ENCODE peak calls at places on chromosomes 7 and 10, in ten cellular contexts. W is spleen, I is brain microvascular endothelial cell, X is left ventricle myocardium inferior, O is HepG2, L is omental fat pad, A is Calu3, D is gastrocnemius medialis, Q is A549, V is HFFc6. R is an unnamed sample.

GRCh38 chr10:69092959-69093850 is 5.3 kb downstream of the SRGN start:
- DNase-seq in O (peak), L (peak), Q (peak), W (peak), I (peak), D (peak), V (peak), A (peak), X (peak), R (peak)

GRCh38 chr10:129629911-129630310 is 162.9 kb downstream of the MGMT start:
- DNase-seq in Q (no peak), X (no peak), V (no peak), L (no peak), A (no peak), W (no peak), O (no peak), I (no peak), D (no peak), R (no peak)

GRCh38 chr10:132096223-132096622 is 30.5 kb downstream of the JAKMIP3 start:
- DNase-seq in X (no peak), V (peak), I (peak), Q (peak), A (peak), O (peak), W (no peak), D (peak), L (no peak), R (no peak)

GRCh38 chr7:130009848-130010688 is 41.1 kb downstream of the ZC3HC1 start:
- DNase-seq in Q (peak), L (peak), V (peak), O (peak), W (peak), D (no peak), A (peak), X (no peak), I (peak), R (no peak)

GRCh38 chr7:121360564-121360963 is 31.8 kb downstream of the WNT16 start:
- DNase-seq in L (no peak), D (no peak), V (no peak), Q (no peak), X (no peak), W (no peak), A (no peak), I (no peak), O (no peak), R (no peak)

GRCh38 chr7:1169409-1170368 is 9.7 kb upstream of the ZFAND2A start:
- DNase-seq in I (peak), V (no peak), X (peak), D (peak), A (peak), W (peak), Q (peak), O (peak), L (peak), R (peak)

GRCh38 chr7:33195264-33195663 is 65.9 kb downstream of the BBS9 start:
- DNase-seq in V (peak), X (no peak), I (peak), D (no peak), L (no peak), O (no peak), A (no peak), W (no peak), Q (peak), R (no peak)

GRCh38 chr10:89867964-89868363 is 166.6 kb downstream of the KIF20B start:
- DNase-seq in W (no peak), L (no peak), O (no peak), V (no peak), I (no peak), Q (no peak), X (no peak), A (no peak), D (no peak), R (no peak)

GRCh38 chr10:89278034-89278535 is 23.8 kb upstream of the IFIT2 start:
- DNase-seq in X (no peak), I (peak), V (peak), O (peak), L (no peak), D (no peak), A (peak), Q (peak), W (no peak), R (no peak)

GRCh38 chr7:107035446-107035845 is 9.1 kb upstream of the PRKAR2B start:
- DNase-seq in D (no peak), X (no peak), O (no peak), V (peak), W (no peak), Q (peak), L (no peak), I (peak), A (no peak), R (no peak)

GRCh38 chr7:98300595-98301372 is 19.3 kb downstream of the BRI3 start:
- DNase-seq in W (no peak), X (no peak), I (no peak), L (no peak), V (no peak), Q (no peak), D (no peak), O (peak), A (no peak), R (no peak)

GRCh38 chr10:102462512-102463054 is 11.2 kb upstream of the C10orf95 start:
- DNase-seq in Q (no peak), V (no peak), A (no peak), L (no peak), W (no peak), X (no peak), I (no peak), O (no peak), D (no peak), R (no peak)

GRCh38 chr10:116143673-116144072 is 129.3 kb downstream of the GFRA1 start:
- DNase-seq in I (no peak), D (no peak), O (no peak), Q (no peak), W (no peak), V (no peak), A (no peak), X (no peak), L (no peak), R (no peak)

GRCh38 chr10:27197980-27198645 is 42.5 kb downstream of the ACBD5 start:
- DNase-seq in Q (no peak), L (no peak), X (no peak), V (no peak), O (no peak), W (no peak), D (no peak), I (no peak), A (no peak), R (no peak)

GRCh38 chr7:123923599-123923998 is 1.4 kb upstream of the SPAM1 start:
- DNase-seq in V (no peak), W (no peak), L (no peak), O (no peak), D (no peak), Q (no peak), A (no peak), I (no peak), X (no peak), R (no peak)

GRCh38 chr7:43572516-43573049 is 10.3 kb upstream of the STK17A start:
- DNase-seq in I (peak), L (no peak), W (no peak), O (no peak), Q (peak), V (peak), X (no peak), D (peak), A (peak), R (no peak)

GRCh38 chr7:112416127-112416526 is 34.1 kb upstream of the IFRD1 start:
- DNase-seq in V (peak), O (no peak), L (no peak), A (no peak), Q (no peak), D (no peak), I (peak), X (no peak), W (no peak), R (no peak)

GRCh38 chr7:66500087-66500486 is 128.6 kb upstream of the KCTD7 start:
- DNase-seq in Q (peak), X (no peak), D (no peak), W (peak), O (peak), L (no peak), I (no peak), V (peak), A (no peak), R (no peak)

GRCh38 chr7:1769286-1770200 is 99.5 kb downstream of the ELFN1 start:
- DNase-seq in O (no peak), I (no peak), Q (no peak), W (no peak), V (no peak), L (no peak), D (no peak), X (no peak), A (no peak), R (no peak)

GRCh38 chr7:138064856-138065357 is 11.4 kb upstream of the AKR1D1 start:
- DNase-seq in X (no peak), I (peak), L (no peak), O (peak), D (no peak), V (peak), Q (no peak), A (no peak), W (no peak), R (no peak)

GRCh38 chr10:121617176-121617575 is 18.9 kb upstream of the FGFR2 start:
- DNase-seq in W (no peak), A (no peak), X (no peak), D (no peak), V (no peak), Q (no peak), L (no peak), I (no peak), O (no peak), R (no peak)

GRCh38 chr7:7653568-7654187 is 13.1 kb downstream of the UMAD1 start:
- DNase-seq in Q (peak), W (no peak), L (no peak), A (peak), X (no peak), O (no peak), D (no peak), V (no peak), I (no peak), R (no peak)

GRCh38 chr10:121772406-121772805 is 155.4 kb downstream of the ATE1 start:
- DNase-seq in D (no peak), L (no peak), A (no peak), W (no peak), Q (no peak), V (no peak), I (no peak), X (no peak), O (no peak), R (no peak)

GRCh38 chr7:104541897-104542296 is 213.5 kb downstream of the LHFPL3 start:
- DNase-seq in L (no peak), Q (no peak), A (no peak), V (no peak), D (no peak), O (no peak), W (no peak), X (no peak), I (no peak), R (no peak)

GRCh38 chr7:139738101-139738489 is 39.7 kb downstream of the HIPK2 start:
- DNase-seq in L (no peak), W (no peak), V (no peak), I (peak), D (no peak), X (no peak), A (no peak), Q (no peak), O (peak), R (no peak)

GRCh38 chr7:5172196-5172800 is 17.7 kb upstream of the WIPI2 start:
- DNase-seq in I (no peak), X (no peak), L (no peak), V (no peak), Q (no peak), W (no peak), D (no peak), O (no peak), A (no peak), R (no peak)

GRCh38 chr7:67653856-67654442 is 657.3 kb downstream of the TYW1 start:
- DNase-seq in A (no peak), D (no peak), X (peak), L (no peak), I (no peak), W (no peak), Q (no peak), V (no peak), O (no peak), R (no peak)

GRCh38 chr10:124992462-124993344 is 50.8 kb downstream of the ZRANB1 start:
- DNase-seq in W (peak), Q (peak), X (peak), I (peak), V (peak), D (no peak), L (no peak), O (peak), A (peak), R (peak)

GRCh38 chr7:94655884-94656657 is at the start of gene SGCE:
- DNase-seq in O (peak), V (peak), D (no peak), Q (peak), L (peak), X (peak), W (peak), I (peak), A (peak), R (peak)
- TF ChIP-seq CTCF in O (peak), V (peak), D (peak), Q (peak), L (no peak), X (peak), W (peak), I (peak), A (peak), R (peak)

GRCh38 chr7:151864081-151864480 is 12.8 kb downstream of the PRKAG2 start:
- DNase-seq in O (no peak), L (no peak), I (no peak), W (peak), D (no peak), A (no peak), Q (peak), X (no peak), V (no peak), R (no peak)
- TF ChIP-seq CTCF in O (no peak), L (no peak), I (no peak), W (no peak), D (no peak), A (no peak), Q (no peak), X (peak), V (no peak), R (no peak)

GRCh38 chr10:5310914-5311313 is 53.9 kb upstream of the UCN3 start:
- DNase-seq in A (no peak), O (no peak), D (no peak), Q (no peak), I (no peak), V (no peak), W (no peak), X (no peak), L (no peak), R (no peak)

GRCh38 chr10:5299950-5300349 is 64.8 kb upstream of the UCN3 start:
- DNase-seq in Q (no peak), D (no peak), L (no peak), W (no peak), I (no peak), V (no peak), X (no peak), O (no peak), A (no peak), R (no peak)

GRCh38 chr10:5303504-5303903 is 61.3 kb upstream of the UCN3 start:
- DNase-seq in D (no peak), X (no peak), W (no peak), L (no peak), A (no peak), O (no peak), V (no peak), I (no peak), Q (no peak), R (no peak)

DNA sequence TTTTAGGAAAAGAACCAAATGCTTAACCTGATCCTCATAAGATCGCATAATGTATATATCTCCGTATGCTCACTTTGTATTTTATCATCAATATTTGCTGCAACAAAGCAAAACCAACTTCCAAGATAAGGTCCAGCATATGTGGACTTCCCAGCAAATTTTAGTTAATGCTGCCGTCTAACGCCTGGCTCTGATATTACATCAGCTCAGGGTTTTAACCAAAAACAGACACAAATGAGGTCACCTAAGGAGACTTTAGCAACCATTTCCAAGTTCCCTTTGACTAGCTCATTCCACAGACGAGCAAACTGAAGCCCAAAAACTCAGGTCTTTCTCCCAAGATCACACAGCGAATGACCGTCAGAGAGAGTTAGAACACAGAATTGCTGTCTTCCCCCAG is 59.4 kb upstream of the UCN3 start:
- DNase-seq in A (no peak), I (no peak), O (no peak), D (no peak), L (no peak), X (no peak), W (no peak), V (peak), Q (no peak), R (no peak)
- TF ChIP-seq CTCF in A (no peak), I (no peak), O (peak), D (no peak), L (no peak), X (peak), W (no peak), V (peak), Q (no peak), R (no peak)

DNA sequence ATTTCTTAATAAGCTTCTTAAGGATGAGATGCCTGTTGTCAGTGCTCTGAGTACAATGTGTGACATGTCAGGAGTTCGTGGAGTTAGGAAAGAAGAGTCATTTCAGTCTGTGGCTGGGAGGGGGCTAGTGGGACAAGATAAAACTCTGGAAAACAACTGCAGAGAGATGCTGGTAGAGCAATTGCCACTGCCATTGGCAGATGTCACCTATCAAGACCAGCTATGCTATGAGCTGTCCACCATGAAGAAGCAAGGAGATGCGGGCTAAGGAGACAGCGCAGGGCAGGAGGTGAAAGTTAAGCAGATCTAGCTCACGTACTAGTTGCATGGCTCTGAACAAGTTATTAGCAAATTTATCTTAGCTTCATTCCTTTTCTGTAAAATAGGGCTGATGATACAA is 756.7 kb downstream of the KCNMA1 start:
- DNase-seq in W (no peak), L (no peak), Q (no peak), I (no peak), V (no peak), O (no peak), D (no peak), X (no peak), A (no peak), R (no peak)
- TF ChIP-seq CTCF in W (no peak), L (no peak), Q (no peak), I (no peak), V (no peak), O (no peak), D (no peak), X (no peak), A (no peak), R (no peak)

DNA sequence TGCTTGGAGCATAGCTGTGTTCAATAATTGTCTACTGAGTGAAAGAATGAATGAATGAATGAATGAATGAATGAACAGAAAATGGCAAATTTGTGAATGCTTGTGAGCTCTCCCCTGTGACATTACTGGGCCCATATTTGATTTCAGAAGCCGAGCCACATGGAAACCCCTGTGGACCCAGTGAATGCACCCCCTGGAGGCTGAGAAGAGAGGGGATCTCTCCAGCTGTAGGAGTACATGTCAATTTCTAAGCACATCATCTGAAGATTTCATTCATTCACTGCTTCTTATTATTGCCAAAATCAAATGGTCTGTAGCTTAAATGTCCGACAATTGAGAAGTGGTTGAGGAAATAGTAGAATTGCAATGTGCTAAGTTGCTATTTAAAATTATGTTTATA is 58.3 kb upstream of the DOCK1 start:
- DNase-seq in I (no peak), L (no peak), O (no peak), X (no peak), Q (no peak), W (no peak), D (no peak), V (no peak), A (no peak), R (no peak)
- TF ChIP-seq CTCF in I (peak), L (no peak), O (no peak), X (no peak), Q (no peak), W (no peak), D (no peak), V (peak), A (no peak), R (no peak)

DNA sequence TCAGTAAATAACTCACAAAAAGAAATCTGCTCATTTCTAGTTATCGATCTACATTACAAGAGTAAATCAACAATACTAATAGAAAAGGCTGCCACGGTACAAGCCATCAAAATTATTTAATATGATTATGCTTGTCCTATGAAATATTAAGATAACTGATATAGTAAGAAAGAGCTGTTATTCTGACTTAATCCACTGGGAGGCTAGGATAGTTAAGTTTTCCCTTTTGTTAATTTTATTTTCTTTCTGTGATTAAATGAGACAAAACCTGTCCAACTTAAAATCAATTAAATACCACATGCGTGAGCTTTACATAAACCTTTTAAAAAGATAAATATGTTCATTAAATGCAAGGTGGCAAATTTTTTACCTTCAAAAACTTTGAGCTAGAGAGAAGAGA is 114.8 kb downstream of the LMBR1 start:
- DNase-seq in Q (no peak), O (no peak), I (no peak), W (no peak), L (no peak), D (no peak), A (no peak), V (no peak), X (no peak), R (no peak)
- TF ChIP-seq CTCF in Q (no peak), O (no peak), I (no peak), W (no peak), L (no peak), D (no peak), A (no peak), V (peak), X (no peak), R (peak)

DNA sequence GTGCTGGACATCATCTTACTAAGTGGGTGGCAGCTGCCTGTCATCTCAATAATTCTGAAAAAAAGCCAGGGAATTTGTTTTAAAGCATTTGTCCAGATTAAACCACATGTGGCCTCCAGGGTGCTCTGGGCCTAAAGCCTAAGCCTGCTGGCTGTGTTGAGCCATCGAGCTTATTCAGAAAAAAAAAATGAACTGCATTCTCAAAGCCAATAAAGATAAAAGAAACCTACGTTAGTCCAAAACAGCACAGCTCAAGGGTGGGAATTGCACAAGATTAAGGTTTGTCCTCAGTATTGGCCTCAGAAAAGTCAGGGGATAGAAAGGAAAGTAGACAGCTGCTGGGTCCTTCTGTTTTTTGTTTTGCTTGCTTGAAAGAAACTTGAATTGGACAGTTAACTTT is 22.6 kb upstream of the PRTFDC1 start:
- DNase-seq in I (peak), L (no peak), Q (peak), W (no peak), D (peak), O (peak), V (peak), X (peak), A (no peak), R (no peak)
- TF ChIP-seq CTCF in I (peak), L (no peak), Q (no peak), W (no peak), D (no peak), O (no peak), V (peak), X (peak), A (no peak), R (no peak)

DNA sequence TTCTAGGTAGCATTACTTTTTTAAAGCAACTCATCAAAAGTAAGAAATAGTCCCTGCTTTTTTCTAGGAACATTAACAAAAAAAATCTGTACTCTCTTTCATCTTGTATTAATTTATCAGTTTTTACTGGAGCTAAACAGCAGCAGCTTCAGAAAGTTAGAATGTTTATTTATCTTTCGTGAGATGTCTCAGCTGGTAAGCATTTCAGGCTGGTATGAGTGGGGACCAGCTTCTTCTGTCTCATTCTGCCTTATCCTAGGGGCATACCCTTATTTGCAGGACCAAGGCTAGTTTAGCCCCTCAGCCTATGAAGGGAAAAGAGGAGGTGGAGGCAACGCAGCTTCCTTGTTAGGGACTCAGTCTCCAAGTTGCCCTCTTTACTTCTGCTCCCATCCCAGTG is 35.1 kb downstream of the LANCL2 start:
- DNase-seq in O (no peak), Q (no peak), W (no peak), L (no peak), A (no peak), X (no peak), I (no peak), D (no peak), V (peak), R (no peak)
- TF ChIP-seq CTCF in O (no peak), Q (no peak), W (no peak), L (no peak), A (no peak), X (no peak), I (no peak), D (no peak), V (no peak), R (no peak)